ENCODE peak calls at places on chromosome 12, in five cellular contexts. Q is osteoblast, I is heart left ventricle, T is dorsolateral prefrontal cortex, H is NB4. Y is an unnamed sample.

GRCh38 chr12:108826115-108826806 is 31.1 kb downstream of the SSH1 start:
- DNase-seq in T (no peak), I (peak), H (peak), Q (peak), Y (peak)

GRCh38 chr12:77724367-77724957 is 106.2 kb upstream of the NAV3 start:
- DNase-seq in Q (no peak), H (peak), I (no peak), T (no peak), Y (no peak)

GRCh38 chr12:70733385-70733784 is 96.2 kb upstream of the PTPRB start:
- DNase-seq in H (peak), I (no peak), Q (peak), T (no peak), Y (peak)

GRCh38 chr12:113061061-113061694 is 4.6 kb downstream of the DTX1 start:
- DNase-seq in T (no peak), H (no peak), Q (peak), I (no peak), Y (no peak)

GRCh38 chr12:18967814-18968213 is 161.7 kb upstream of the PLEKHA5 start:
- DNase-seq in T (no peak), Q (no peak), H (no peak), I (no peak), Y (no peak)

GRCh38 chr12:87157791-87158190 is 871.4 kb downstream of the C12orf50 start:
- DNase-seq in Q (peak), I (no peak), H (no peak), T (no peak), Y (peak)

GRCh38 chr12:66129934-66130266 is 650 bp downstream of the LLPH start:
- DNase-seq in Q (peak), H (no peak), T (no peak), I (no peak), Y (no peak)

GRCh38 chr12:85733984-85734383 is 102.2 kb downstream of the RASSF9 start:
- DNase-seq in H (no peak), Q (peak), I (no peak), T (no peak), Y (no peak)

GRCh38 chr12:28286352-28286751 is 96.1 kb downstream of the CCDC91 start:
- DNase-seq in H (no peak), Q (no peak), T (no peak), I (no peak), Y (no peak)

GRCh38 chr12:117361312-117361670 is at the start of gene NOS1:
- DNase-seq in H (no peak), T (no peak), Q (peak), I (no peak), Y (no peak)

GRCh38 chr12:104462931-104463339 is 6.2 kb downstream of the CHST11 start:
- DNase-seq in H (peak), T (no peak), Q (no peak), I (no peak), Y (no peak)

GRCh38 chr12:115070313-115070712 is 386.3 kb upstream of the TBX3 start:
- DNase-seq in Q (no peak), T (no peak), I (no peak), H (no peak), Y (no peak)

GRCh38 chr12:20374775-20375174 is 6.4 kb downstream of the PDE3A start:
- DNase-seq in I (no peak), H (no peak), T (no peak), Q (no peak), Y (no peak)

GRCh38 chr12:95701275-95701674 is 89.3 kb downstream of the NTN4 start:
- DNase-seq in T (no peak), H (no peak), I (no peak), Q (no peak), Y (peak)

GRCh38 chr12:113407931-113408585 is 4.4 kb upstream of the SDS start:
- DNase-seq in Q (peak), T (no peak), H (peak), I (no peak), Y (no peak)

GRCh38 chr12:84508943-84509342 is 403.7 kb downstream of the SLC6A15 start:
- DNase-seq in T (no peak), I (no peak), H (peak), Q (no peak), Y (no peak)

GRCh38 chr12:92771011-92771410 is 68.2 kb downstream of the PLEKHG7 start:
- DNase-seq in Q (no peak), H (peak), I (no peak), T (no peak), Y (no peak)

GRCh38 chr12:3698218-3698974 is 54.5 kb downstream of the CRACR2A start:
- DNase-seq in Q (peak), H (no peak), T (no peak), I (no peak), Y (peak)

GRCh38 chr12:107318554-107318803 is 225.1 kb upstream of the CRY1 start:
- DNase-seq in T (no peak), H (no peak), I (no peak), Q (peak), Y (no peak)

GRCh38 chr12:117914686-117915085 is 54.1 kb downstream of the KSR2 start:
- DNase-seq in H (no peak), I (no peak), Q (no peak), T (no peak), Y (no peak)

GRCh38 chr12:14896477-14897184 is 11.0 kb upstream of the MGP start:
- DNase-seq in I (no peak), H (no peak), Q (peak), T (no peak), Y (peak)

GRCh38 chr12:69932154-69932553 is 107.1 kb downstream of the MYRFL start:
- DNase-seq in H (no peak), T (no peak), Q (no peak), I (no peak), Y (no peak)

GRCh38 chr12:79344855-79345840 is 345.6 kb downstream of the PAWR start:
- DNase-seq in T (no peak), I (no peak), Q (no peak), H (peak), Y (no peak)

GRCh38 chr12:123266679-123267277 is 4.9 kb downstream of the CDK2AP1 start:
- DNase-seq in H (no peak), T (peak), Q (peak), I (no peak), Y (no peak)

GRCh38 chr12:49331360-49332222 is 5.4 kb downstream of the C1QL4 start:
- DNase-seq in Q (peak), I (peak), T (peak), H (peak), Y (peak)

GRCh38 chr12:5246196-5246595 is 185.7 kb upstream of the NTF3 start:
- DNase-seq in I (no peak), H (no peak), Q (no peak), T (no peak), Y (no peak)

DNA sequence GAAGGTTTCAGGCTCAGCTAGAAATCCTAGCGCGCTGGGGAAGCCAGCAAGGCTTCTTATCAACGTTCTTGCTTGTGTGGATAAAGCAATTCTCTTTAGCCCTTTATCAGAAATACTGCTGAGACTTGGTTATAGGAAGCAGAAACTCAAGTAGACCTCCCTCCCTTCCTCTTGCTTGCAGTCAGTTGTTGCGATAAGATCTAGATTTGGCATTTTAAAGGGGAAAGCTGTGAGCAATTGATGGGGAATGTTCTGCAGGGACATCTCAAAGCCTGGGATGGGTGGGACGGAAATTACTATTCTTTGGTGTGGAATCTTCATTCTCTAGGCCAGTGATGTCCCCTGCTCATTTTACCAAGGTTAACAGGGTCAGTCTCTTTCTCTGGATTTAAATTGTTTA is 76.4 kb upstream of the ANO4 start:
- DNase-seq in I (no peak), T (no peak), Q (peak), H (no peak), Y (no peak)
- H3K4me3 ChIP-seq in I (no peak), T (no peak), Q (no peak), H (no peak), Y (no peak)

GRCh38 chr12:52321433-52321832 is 235 bp upstream of the KRT83 start:
- DNase-seq in I (no peak), H (no peak), T (peak), Q (peak), Y (no peak)
- H3K4me3 ChIP-seq in I (no peak), H (no peak), T (no peak), Q (no peak), Y (no peak)

GRCh38 chr12:121795029-121795977 is 1.8 kb upstream of the RHOF start:
- DNase-seq in I (peak), T (peak), H (peak), Q (peak), Y (no peak)
- H3K4me3 ChIP-seq in I (no peak), T (no peak), H (peak), Q (peak), Y (peak)

DNA sequence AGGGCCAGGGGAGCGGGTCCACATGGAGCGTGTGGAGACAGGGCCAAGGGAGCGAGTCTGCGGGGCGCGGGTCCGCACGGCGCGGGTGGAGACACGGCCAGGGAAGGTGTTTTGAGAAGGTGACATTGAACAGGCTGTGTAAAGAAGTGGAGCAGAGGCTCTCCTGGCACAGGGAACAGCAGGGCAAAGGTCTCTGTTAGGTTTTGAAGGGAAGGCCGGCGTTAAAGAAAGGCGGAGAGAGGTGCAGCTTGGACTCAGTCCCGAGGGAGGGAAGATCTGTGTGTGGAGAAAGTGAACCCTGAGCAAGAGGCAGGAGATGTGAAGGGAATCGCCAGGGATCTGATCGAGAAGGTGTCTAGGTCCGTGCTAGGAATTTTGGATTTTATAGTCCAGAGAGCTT is 1.8 kb downstream of the PXMP2 start:
- DNase-seq in H (no peak), T (no peak), Q (no peak), I (no peak), Y (no peak)
- H3K4me3 ChIP-seq in H (no peak), T (no peak), Q (no peak), I (no peak), Y (peak)

DNA sequence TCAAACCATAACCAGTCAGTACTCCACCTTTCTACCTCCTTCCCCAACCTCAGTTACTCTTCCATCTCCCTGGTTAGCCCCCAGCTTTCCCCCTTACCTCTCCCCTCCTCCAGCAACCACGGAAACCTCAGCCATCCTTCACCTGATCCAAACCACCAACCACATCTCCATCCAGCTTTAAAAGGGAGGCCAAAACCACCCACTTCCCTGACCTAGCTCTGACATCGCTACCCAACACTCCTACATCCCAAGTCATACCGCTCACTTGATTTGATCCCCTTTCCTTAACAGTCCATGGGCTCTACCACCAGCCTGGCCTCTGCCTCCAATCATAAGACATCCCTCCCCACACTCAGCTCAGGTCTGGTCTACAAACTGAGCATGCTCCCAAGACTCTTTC is 1.5 kb downstream of the RAB35 start:
- DNase-seq in I (no peak), H (no peak), T (no peak), Q (peak), Y (no peak)
- H3K4me3 ChIP-seq in I (no peak), H (peak), T (peak), Q (peak), Y (peak)

DNA sequence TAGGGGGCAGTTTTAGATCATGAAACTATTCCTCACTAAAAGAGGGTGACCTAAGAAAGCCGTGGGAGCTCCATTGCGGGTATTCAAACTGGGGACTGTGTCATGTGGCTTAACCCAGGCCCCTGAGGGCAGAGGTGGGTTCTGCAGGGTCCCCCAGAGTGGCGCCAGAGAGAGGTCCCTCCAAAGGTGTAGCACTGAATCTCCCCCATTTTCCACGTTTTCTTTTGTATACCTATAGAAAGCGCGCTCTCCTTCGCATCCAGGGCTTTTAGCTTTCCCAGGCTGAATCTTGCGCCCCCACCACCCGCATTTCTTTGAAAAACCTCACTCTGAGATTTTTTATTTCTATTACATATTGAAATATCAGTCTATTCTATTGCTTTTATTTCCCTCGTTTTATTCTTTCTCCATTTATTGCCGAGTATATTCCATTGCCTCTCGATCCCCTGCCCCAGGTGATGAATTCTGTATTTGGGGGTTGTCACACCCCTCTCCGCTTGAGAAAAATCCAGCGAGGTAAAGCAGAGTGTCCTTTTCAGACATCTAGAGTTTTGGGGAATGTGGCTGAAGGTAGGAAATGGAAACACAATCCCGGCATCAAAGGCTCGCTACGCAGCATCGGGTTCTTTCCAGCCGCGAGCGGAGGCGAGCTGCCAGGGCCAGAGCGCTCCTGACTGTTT is 895 bp upstream of the HOXC13 start:
- DNase-seq in H (no peak), I (no peak), T (no peak), Q (no peak), Y (no peak)
- H3K4me3 ChIP-seq in H (no peak), I (no peak), T (no peak), Q (no peak), Y (peak)

GRCh38 chr12:1515428-1515827 is 79.0 kb downstream of the FBXL14 start:
- DNase-seq in Q (no peak), H (no peak), I (no peak), T (no peak), Y (no peak)
- H3K4me3 ChIP-seq in Q (no peak), H (no peak), I (no peak), T (no peak), Y (no peak)

DNA sequence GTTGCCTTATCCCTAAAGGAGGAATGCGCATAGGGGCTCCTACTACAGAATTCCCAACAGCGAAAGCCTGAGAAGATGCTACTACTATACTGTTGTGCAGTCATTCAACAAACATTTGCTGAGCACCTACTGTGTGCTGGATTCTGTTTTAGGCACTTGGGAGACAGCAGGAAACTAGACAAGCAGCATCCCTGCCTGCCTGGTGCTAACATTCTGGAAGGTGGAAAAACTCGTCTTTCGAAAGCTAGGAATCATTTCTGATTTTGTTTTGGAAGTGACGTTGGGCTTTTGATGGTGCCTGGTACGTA is 131.5 kb upstream of the NCOR2 start:
- DNase-seq in H (no peak), Q (no peak), I (no peak), T (no peak), Y (no peak)
- H3K4me3 ChIP-seq in H (no peak), Q (no peak), I (no peak), T (no peak), Y (no peak)

GRCh38 chr12:124387510-124387855 is 92.6 kb downstream of the RFLNA start:
- DNase-seq in I (peak), Q (no peak), H (no peak), T (no peak), Y (no peak)
- H3K4me3 ChIP-seq in I (peak), Q (peak), H (no peak), T (peak), Y (peak)

GRCh38 chr12:98453492-98453891 is 61.9 kb upstream of the TMPO start:
- DNase-seq in T (no peak), Q (peak), I (no peak), H (no peak), Y (no peak)

GRCh38 chr12:98453070-98453469 is 62.3 kb upstream of the TMPO start:
- DNase-seq in H (no peak), T (no peak), I (no peak), Q (peak), Y (no peak)

GRCh38 chr12:98456583-98457573 is 58.5 kb upstream of the TMPO start:
- DNase-seq in H (peak), I (peak), Q (peak), T (peak), Y (no peak)
- H3K4me3 ChIP-seq in H (peak), I (no peak), Q (peak), T (peak), Y (peak)

Y was measured in skeletal muscle cell.